ENCODE peak calls at places on chromosomes 7 and 10, in six cellular contexts. H is esophagus muscularis mucosa, M is stomach, L is sigmoid colon, G is ovary, X is IMR-90. Y is an unnamed sample.

GRCh38 chr10:63670291-63670898 is 149.2 kb downstream of the REEP3 start:
- DNase-seq in X (no peak), H (no peak), L (no peak), G (peak), M (no peak), Y (no peak)

GRCh38 chr7:33716581-33717477 is 188.5 kb upstream of the BMPER start:
- DNase-seq in X (peak), H (no peak), M (no peak), G (no peak), L (no peak), Y (no peak)

GRCh38 chr10:93080350-93081046 is 6.8 kb downstream of the CYP26A1 start:
- DNase-seq in G (peak), M (peak), X (peak), L (no peak), H (peak), Y (peak)

GRCh38 chr10:89086801-89087513 is 96.4 kb downstream of the FAS start:
- DNase-seq in G (peak), X (peak), M (peak), L (peak), H (no peak), Y (no peak)

GRCh38 chr10:99854860-99855259 is 72.4 kb downstream of the ABCC2 start:
- DNase-seq in L (peak), M (no peak), X (peak), H (no peak), G (peak), Y (no peak)

GRCh38 chr10:12564173-12564572 is 214.8 kb downstream of the CAMK1D start:
- DNase-seq in X (peak), H (no peak), G (no peak), M (no peak), L (no peak), Y (no peak)

GRCh38 chr10:48604039-48604407 is 850 bp downstream of the ARHGAP22 start:
- DNase-seq in G (no peak), M (no peak), X (no peak), H (no peak), L (peak), Y (peak)

GRCh38 chr10:29039659-29040309 is 249.1 kb upstream of the LYZL1 start:
- DNase-seq in M (no peak), X (peak), L (no peak), H (no peak), G (no peak), Y (no peak)

GRCh38 chr10:102635377-102635776 is 8.9 kb upstream of the TRIM8 start:
- DNase-seq in M (no peak), L (no peak), X (no peak), H (no peak), G (no peak), Y (no peak)

GRCh38 chr7:132742152-132742551 is 165.9 kb upstream of the PLXNA4 start:
- DNase-seq in G (peak), M (peak), L (no peak), H (no peak), X (peak), Y (no peak)

GRCh38 chr7:148156248-148156647 is 434.3 kb upstream of the C7orf33 start:
- DNase-seq in G (no peak), X (peak), H (no peak), M (no peak), L (no peak), Y (no peak)

GRCh38 chr7:37332218-37333016 is 116.2 kb downstream of the ELMO1 start:
- DNase-seq in M (no peak), H (no peak), L (no peak), G (no peak), X (no peak), Y (no peak)
- TF ChIP-seq POLR2A in M (no peak), H (no peak), L (no peak), G (no peak), X (no peak), Y (no peak)

DNA sequence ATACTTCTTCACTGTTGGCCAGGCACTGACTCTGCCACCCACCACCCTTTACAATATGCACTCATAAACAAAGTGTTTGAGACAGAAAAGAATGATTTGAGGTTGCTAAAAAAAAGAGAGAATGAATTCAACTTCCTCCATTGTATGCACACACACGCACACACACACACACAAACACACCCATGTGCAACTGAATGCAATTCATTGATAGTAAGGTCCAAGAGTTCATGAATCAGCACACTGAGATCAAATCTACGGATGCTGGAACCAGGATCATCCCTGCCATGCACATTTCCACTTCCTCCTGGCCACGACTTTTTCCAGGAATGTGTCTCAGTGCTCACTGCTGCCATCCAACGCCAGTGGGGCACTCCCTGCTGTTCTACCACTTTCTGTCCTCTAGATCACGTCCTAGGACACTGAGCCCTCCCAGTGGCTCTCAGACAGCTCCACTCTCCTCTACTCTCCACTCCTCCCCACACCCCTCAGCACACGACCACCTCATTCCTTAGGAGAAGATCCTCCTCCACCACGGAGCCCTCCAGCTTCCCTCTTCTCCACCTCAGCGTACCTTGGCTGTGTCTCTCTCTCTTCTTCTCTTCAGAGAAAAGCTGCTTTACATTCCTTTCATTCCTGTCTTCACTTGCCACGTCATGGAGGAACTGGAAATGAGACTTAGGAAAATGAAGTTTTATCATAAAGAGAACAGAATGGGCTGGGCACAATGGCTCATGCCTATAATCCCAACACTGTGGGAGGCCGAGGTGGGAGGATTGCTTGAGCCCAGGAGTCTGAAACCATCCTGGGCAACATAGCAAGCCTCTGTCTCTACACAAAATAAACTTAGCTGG is 12.0 kb upstream of the TMEM213 start:
- DNase-seq in H (no peak), M (no peak), X (peak), L (no peak), G (no peak), Y (no peak)
- TF ChIP-seq POLR2A in H (no peak), M (no peak), X (no peak), L (no peak), G (no peak), Y (no peak)

DNA sequence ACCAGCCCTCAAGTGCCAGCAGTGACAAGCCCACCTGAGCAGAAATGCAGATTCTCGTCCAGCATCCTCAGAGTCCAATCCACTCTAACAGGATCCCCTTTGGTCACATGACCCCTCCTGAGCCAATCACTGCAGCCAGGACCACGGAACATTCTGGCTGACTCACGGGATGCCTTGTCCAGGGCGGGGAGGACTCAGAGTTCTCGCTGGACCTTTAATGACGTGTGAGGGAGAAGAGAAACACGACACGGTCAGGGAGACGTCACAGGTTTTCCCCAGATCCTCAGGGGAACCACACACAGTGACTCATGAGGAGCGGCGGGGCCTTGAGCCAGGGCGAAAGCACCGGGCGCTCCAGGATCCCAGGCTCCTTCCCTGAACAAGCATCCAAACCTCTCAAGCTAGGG is 155.7 kb downstream of the PTPRN2 start:
- DNase-seq in H (no peak), G (peak), X (peak), L (peak), M (peak), Y (peak)
- TF ChIP-seq POLR2A in H (no peak), G (no peak), X (no peak), L (no peak), M (no peak), Y (no peak)

DNA sequence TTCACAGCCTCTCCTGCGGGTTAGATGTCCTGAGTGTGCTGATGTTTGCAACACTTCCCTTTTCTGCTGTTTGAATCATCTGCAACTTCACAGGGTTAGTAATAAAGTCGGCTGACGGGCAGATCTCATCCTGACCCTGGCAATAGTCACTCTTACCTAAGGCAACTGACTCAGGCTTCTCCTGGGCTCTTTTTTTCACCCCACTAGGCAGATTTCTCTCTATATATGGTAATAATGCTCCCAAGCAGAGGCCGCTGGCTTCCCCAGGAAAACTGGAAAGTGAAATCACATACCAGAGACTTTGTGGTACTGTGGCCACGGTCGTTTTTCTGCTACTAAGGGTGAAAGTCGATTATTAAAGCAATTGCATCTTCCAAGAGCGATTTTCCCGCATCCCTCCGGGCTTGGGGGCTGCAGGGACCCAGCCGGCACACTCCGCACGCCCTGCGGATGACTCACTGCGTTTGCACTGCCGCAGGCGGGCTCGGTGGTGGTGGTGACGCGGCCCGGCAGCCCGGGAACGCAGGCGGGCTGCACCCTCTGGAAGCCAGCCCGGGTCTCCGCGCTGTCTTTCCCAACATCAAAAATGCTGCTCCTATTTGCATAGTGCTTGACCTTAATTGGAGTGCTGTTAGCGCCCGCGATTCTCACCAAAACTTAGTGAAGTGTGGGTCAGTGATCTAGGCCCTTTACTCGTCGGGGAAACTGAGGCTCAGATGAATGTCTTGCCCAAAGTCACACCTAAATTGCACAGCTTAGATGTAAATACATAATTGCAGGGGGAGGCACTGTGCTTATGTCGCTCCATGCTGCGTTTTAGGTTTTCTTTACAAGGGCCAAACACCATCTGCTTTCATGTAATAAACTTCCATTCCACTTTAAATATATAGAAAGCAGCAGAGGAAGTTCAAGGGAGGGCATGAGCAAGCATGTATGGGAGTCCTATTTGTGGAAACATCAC is 47.6 kb upstream of the ITGB1 start:
- DNase-seq in H (no peak), G (peak), X (peak), M (peak), L (peak), Y (no peak)
- TF ChIP-seq POLR2A in H (no peak), G (no peak), X (peak), M (no peak), L (peak), Y (no peak)

DNA sequence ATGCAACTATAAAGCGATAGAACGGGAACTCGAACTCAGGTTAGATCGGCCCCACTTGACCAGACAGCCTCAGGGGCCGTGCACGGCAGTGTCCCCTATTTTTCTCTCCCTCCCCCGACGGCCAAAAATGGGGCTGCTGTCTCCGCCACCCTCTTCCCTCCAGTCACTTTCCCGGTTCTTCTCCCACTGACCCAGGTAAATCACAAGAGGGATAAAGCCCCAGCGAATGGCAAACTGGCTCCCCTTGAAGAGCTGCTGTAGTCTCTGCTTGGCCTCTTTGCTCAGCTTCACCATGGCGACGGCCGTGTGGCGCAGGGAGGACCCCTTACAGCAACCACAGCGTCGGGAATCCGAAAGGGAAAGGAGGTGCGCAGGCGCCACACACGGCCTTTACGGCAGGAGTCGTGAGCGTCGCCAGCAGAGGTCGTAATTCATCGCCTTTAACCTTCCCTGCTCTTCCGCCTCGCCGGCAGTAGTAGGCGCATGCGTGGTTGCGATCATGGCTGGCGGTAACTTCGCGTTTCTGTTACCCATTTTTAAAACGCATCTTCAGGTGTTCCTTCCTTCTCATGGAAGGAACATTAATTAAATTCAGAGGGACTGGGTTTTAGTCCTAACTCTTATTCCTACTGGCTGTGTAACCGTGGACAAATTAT is at the start of gene TOMM7:
- DNase-seq in L (peak), X (peak), M (peak), H (peak), G (peak), Y (peak)
- TF ChIP-seq POLR2A in L (peak), X (peak), M (no peak), H (peak), G (peak), Y (no peak)

GRCh38 chr10:119409385-119409784 is 133.1 kb downstream of the RGS10 start:
- DNase-seq in X (no peak), H (no peak), M (no peak), G (no peak), L (no peak), Y (no peak)

GRCh38 chr10:119409906-119410305 is 132.6 kb downstream of the RGS10 start:
- DNase-seq in G (peak), M (peak), L (peak), X (peak), H (no peak), Y (no peak)

GRCh38 chr10:119410361-119411116 is 132.0 kb downstream of the RGS10 start:
- DNase-seq in X (no peak), M (no peak), L (no peak), G (peak), H (no peak), Y (no peak)

GRCh38 chr10:119408072-119408471 is 134.4 kb downstream of the RGS10 start:
- DNase-seq in X (no peak), H (no peak), L (no peak), M (no peak), G (no peak), Y (no peak)

GRCh38 chr10:119408969-119409371 is 133.5 kb downstream of the RGS10 start:
- DNase-seq in G (peak), M (no peak), H (no peak), L (no peak), X (peak), Y (no peak)
- TF ChIP-seq POLR2A in G (no peak), M (no peak), H (no peak), L (no peak), X (no peak), Y (no peak)

DNA sequence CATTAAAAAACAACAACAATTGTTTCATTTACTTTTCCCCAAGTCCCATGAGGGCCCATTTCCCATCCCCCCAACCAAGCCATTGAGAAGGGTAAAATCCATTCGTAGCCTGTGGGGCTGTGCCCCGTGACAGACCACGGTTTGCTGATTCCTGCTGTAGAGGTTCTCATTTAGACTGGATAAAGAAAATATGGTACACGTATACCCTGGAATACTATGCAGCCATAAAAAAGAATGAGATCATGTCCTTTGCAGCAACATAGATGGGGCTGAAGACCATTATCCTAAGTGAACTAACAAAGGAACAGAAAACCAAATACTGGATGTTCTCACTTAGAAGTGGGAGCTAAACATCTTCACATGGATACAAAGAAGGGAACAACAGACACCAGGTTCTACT is 44.9 kb downstream of the ZNF783 start:
- DNase-seq in X (no peak), L (no peak), G (no peak), M (no peak), H (no peak), Y (peak)
- TF ChIP-seq POLR2A in X (no peak), L (no peak), G (no peak), M (no peak), H (no peak), Y (no peak)

GRCh38 chr7:35003679-35004278 is 33.5 kb downstream of the DPY19L1 start:
- DNase-seq in G (no peak), L (peak), X (peak), H (no peak), M (peak), Y (no peak)
- TF ChIP-seq POLR2A in G (no peak), L (no peak), X (no peak), H (no peak), M (no peak), Y (no peak)

GRCh38 chr7:74193913-74194312 is 15.9 kb upstream of the LAT2 start:
- DNase-seq in G (no peak), M (no peak), L (no peak), H (no peak), X (no peak), Y (no peak)

GRCh38 chr7:74199551-74200355 is 10.1 kb upstream of the LAT2 start:
- DNase-seq in X (no peak), G (no peak), M (no peak), L (no peak), H (no peak), Y (no peak)

GRCh38 chr7:74194686-74195085 is 15.1 kb upstream of the LAT2 start:
- DNase-seq in L (no peak), X (no peak), M (no peak), H (no peak), G (no peak), Y (no peak)

GRCh38 chr7:74193054-74193453 is 16.8 kb upstream of the LAT2 start:
- DNase-seq in G (no peak), X (no peak), L (peak), M (no peak), H (no peak), Y (no peak)

GRCh38 chr7:74197449-74198108 is 12.2 kb upstream of the LAT2 start:
- DNase-seq in L (no peak), G (no peak), M (no peak), H (no peak), X (no peak), Y (no peak)
- TF ChIP-seq POLR2A in L (no peak), G (no peak), M (no peak), H (no peak), X (no peak), Y (no peak)